ENCODE peak calls at places on chromosomes 12 and 14, in seven cellular contexts. J is pancreas, Y is mucosa of descending colon, O is choroid plexus epithelial cell, Z is cardiac muscle cell, K is Calu3, V is Panc1. D is an unnamed sample.
A peak's percentile ranks its signal among the peaks of the same experiment; 100 is the strongest.

GRCh38 chr12:24948816-24949722 is at the start of gene BCAT1:
- DNase-seq in J (peak; percentile 90), Y (peak; percentile 43), O (peak; percentile 90), Z (peak; percentile 67), K (peak; percentile 9), V (no peak), D (no peak)

GRCh38 chr12:69524331-69524630 is 54.1 kb downstream of the FRS2 start:
- DNase-seq in J (peak; percentile 47), Y (no peak), O (no peak), Z (no peak), K (no peak), V (no peak), D (no peak)

GRCh38 chr14:106657460-106657859 is 1131.1 kb downstream of the TMEM121 start:
- DNase-seq in J (no peak), Y (peak; percentile 34), O (no peak), Z (no peak), K (peak; percentile 27), V (no peak), D (no peak)

GRCh38 chr12:105738036-105738435 is 400.7 kb downstream of the NUAK1 start:
- DNase-seq in J (no peak), Y (no peak), O (peak; percentile 68), Z (no peak), K (no peak), V (no peak), D (no peak)

GRCh38 chr12:65192963-65193516 is 23.7 kb downstream of the LEMD3 start:
- DNase-seq in J (no peak), Y (no peak), O (no peak), Z (no peak), K (peak; percentile 1), V (no peak), D (no peak)

GRCh38 chr12:104586325-104587048 is 129.7 kb downstream of the CHST11 start:
- DNase-seq in J (no peak), Y (no peak), O (no peak), Z (no peak), K (no peak), V (no peak), D (no peak)

GRCh38 chr14:74302160-74302628 is 540 bp downstream of the ABCD4 start:
- DNase-seq in J (no peak), Y (no peak), O (peak; percentile 77), Z (peak; percentile 44), K (peak; percentile 15), V (no peak), D (no peak)

GRCh38 chr12:105257321-105257728 is 21.4 kb upstream of the APPL2 start:
- DNase-seq in J (no peak), Y (no peak), O (peak; percentile 62), Z (no peak), K (no peak), V (no peak), D (no peak)

DNA sequence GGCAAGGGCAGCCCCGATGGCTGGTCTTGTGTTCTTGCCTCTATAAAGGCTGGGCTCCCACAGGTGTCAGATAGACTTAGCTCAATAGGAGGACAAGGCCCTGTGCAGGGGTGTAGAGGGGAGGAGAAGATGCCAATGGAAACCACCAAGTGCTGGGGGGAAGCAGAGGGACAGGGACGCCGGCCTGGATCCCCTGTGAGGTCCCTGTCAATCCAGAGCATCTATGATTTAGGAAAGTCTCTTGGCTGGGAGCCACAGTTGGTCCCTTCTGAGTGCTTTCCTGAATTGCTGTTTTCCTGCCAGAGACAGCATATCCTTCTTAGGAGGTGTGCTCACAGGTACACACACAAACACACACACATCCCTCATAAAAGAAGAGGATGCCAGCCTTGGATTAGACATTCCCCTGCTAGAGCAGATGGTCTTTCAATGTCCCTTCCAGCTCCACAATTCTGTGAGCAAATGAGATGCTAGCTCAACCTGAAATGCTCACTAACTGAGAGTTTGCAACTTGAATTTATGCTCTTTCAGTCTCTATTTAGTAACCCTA is 62.7 kb downstream of the TTC7B start:
- DNase-seq in J (no peak), Y (no peak), O (no peak), Z (no peak), K (no peak), V (no peak), D (no peak)
- TF ChIP-seq CTCF in J (no peak), Y (no peak), O (no peak), Z (no peak), K (no peak), V (no peak), D (no peak)

DNA sequence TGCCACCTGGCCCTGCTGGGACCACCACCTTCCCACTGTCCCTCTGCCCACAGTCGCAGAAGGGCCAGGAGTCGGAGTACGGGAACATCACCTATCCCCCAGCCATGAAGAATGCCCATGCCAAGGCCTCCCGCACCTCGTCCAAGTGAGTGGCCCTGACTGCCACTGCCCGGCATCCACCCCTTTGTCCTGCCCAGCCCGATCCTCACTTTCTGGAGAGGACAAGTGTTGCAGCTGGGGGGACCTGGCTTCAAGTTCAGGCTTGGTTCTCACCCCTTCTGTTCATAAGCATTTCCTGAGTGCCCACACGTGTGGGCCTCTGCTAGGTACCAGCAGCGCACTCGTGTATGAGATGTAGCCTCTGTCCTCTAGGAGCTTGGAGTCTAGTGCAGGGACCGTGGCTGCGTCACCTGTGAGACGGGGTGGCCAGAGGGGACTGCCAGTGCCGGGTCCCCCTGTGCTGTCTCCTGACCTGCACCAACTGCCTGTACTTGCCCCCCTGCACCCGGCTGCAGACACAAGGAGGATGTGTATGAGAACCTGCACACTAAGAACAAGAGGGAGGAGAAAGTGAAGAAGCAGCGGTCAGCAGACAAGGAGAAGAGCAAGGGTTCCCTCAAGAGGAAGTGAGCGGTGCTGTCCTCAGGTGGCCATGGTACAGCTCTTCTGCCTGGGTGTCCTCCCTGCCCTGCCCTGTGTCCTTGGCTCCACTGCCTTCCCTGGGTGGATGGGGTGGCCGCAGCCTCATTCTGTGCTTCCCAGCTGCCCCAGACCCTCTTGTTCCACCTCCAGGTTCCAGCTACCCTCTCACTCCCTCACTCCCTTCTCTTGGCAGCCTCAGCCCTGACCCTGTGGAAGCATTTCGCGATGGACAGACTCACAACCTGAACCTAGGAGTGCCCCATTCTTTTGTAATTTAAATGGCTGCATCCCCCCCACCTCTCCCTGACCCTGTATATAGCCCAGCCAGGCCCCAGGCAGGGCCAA is 9.4 kb downstream of the PTPN6 start:
- DNase-seq in J (peak; percentile 72), Y (peak; percentile 62), O (peak; percentile 79), Z (no peak), K (no peak), V (no peak), D (no peak)
- TF ChIP-seq CTCF in J (no peak), Y (no peak), O (peak; percentile 62), Z (peak; percentile 25), K (no peak), V (no peak), D (peak; percentile 35)

GRCh38 chr12:49282302-49282701 is 12.6 kb upstream of the PRPH start:
- DNase-seq in J (no peak), Y (no peak), O (no peak), Z (no peak), K (no peak), V (no peak), D (no peak)
- TF ChIP-seq CTCF in J (no peak), Y (no peak), O (no peak), Z (no peak), K (no peak), V (no peak), D (no peak)

GRCh38 chr12:12999959-13000615 is at the start of gene HEBP1:
- DNase-seq in J (peak; percentile 98), Y (peak; percentile 99), O (peak; percentile 93), Z (peak; percentile 96), K (peak; percentile 97), V (no peak), D (no peak)

GRCh38 chr12:13000616-13000934 is 510 bp upstream of the HEBP1 start:
- DNase-seq in J (no peak), Y (no peak), O (no peak), Z (peak; percentile 62), K (peak; percentile 34), V (no peak), D (no peak)

GRCh38 chr12:13001725-13002040 is 1.6 kb upstream of the HEBP1 start:
- DNase-seq in J (no peak), Y (no peak), O (no peak), Z (no peak), K (no peak), V (no peak), D (no peak)

GRCh38 chr12:13002301-13003097 is 2.4 kb upstream of the HEBP1 start:
- DNase-seq in J (no peak), Y (no peak), O (no peak), Z (no peak), K (no peak), V (no peak), D (no peak)

DNA sequence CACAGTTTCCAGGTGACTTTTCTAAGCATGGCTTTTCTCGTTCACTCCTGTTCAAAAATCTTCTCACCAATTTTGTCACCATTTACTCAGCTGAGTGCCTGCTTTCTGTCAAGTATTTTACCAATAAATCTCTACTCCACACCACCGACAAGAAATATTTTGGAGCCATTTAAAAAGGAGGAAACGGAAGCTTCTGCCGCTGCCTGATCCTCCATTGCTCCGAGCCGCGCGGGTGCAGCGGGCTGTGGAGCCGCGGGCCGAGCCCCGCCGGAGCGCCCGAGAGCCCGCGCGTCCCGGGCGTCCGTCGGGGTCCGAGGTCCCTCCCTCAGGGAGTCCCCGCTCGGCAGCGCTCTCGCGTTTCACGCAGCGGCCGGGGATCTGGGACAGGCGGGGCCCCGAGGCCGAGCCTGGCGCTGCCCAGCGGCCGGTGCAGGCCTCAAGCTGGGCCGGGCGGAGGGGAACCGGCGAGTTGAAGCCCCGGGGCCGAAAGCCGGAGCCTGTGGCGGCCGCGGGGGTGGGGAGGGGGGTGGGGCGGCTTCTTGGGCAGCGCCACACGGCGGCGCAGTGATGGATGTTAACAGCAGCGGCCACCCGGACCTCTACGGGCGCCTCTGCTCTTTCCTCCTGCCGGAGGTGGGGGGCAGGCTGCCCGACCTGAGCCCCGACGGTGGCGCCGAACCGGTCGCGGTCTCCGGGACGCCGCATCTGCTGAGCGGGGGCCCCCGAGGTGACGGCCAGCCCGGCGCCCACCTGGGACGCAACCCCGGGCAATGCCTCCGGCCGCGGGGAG is 1.1 kb upstream of the HEBP1 start:
- DNase-seq in J (peak; percentile 84), Y (peak; percentile 70), O (peak; percentile 62), Z (peak; percentile 70), K (peak; percentile 41), V (no peak), D (no peak)
- TF ChIP-seq CTCF in J (no peak), Y (peak; percentile 10), O (peak; percentile 47), Z (peak; percentile 35), K (no peak), V (peak; percentile 71), D (peak; percentile 14)

DNA sequence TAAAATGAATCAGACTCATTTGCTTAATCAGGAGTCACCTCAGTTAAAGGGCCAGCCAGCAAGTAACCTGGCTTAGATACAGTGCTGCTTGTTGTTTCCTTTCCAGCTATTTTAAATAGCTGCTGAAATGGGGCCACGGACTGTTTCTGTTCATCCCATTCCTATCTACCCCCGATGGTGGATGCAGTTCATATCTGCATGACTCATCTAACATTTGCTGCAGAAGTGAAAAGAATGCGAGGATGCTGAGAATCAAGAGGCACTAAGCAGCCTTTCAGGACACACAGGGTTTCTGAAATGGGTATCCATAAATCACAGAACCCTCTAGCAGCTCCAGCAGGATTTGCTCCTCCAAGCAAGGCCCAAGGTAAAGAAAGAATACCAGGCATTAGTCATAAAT is 60.2 kb upstream of the RTRAF start:
- DNase-seq in J (no peak), Y (no peak), O (peak; percentile 75), Z (no peak), K (no peak), V (no peak), D (no peak)
- TF ChIP-seq CTCF in J (no peak), Y (no peak), O (no peak), Z (no peak), K (no peak), V (no peak), D (no peak)

GRCh38 chr12:119835068-119835467 is 42.1 kb downstream of the CIT start:
- DNase-seq in J (no peak), Y (no peak), O (peak; percentile 36), Z (no peak), K (no peak), V (no peak), D (no peak)
- TF ChIP-seq CTCF in J (no peak), Y (no peak), O (peak; percentile 50), Z (peak; percentile 14), K (no peak), V (peak; percentile 22), D (peak; percentile 23)

D was measured in LNCaP clone FGC.